ENCODE peak calls at places on chromosomes 6 and 20, in five cellular contexts. R, U, Y, O and S are unnamed samples.

GRCh38 chr20:35619196-35620095 is 3.8 kb downstream of the SPAG4 start:
- DNase-seq in U (peak), R (peak), O (peak), Y (peak), S (peak)

GRCh38 chr6:129317931-129318820 is 391.8 kb downstream of the ARHGAP18 start:
- DNase-seq in R (no peak), U (no peak), O (no peak), Y (no peak), S (no peak)

GRCh38 chr6:39610229-39610628 is 115.0 kb downstream of the KIF6 start:
- DNase-seq in R (no peak), O (no peak), Y (no peak), U (no peak), S (no peak)

GRCh38 chr6:84424956-84425355 is 197.5 kb upstream of the CEP162 start:
- DNase-seq in U (no peak), O (no peak), Y (no peak), R (no peak), S (no peak)

GRCh38 chr6:43579171-43579570 is 3.2 kb downstream of the POLH start:
- DNase-seq in Y (no peak), O (no peak), U (no peak), R (no peak), S (no peak)

GRCh38 chr6:43669050-43669921 is 18.3 kb downstream of the MRPS18A start:
- DNase-seq in O (peak), Y (no peak), R (no peak), U (no peak), S (peak)

GRCh38 chr6:166623318-166623717 is 3.7 kb downstream of the RPS6KA2 start:
- DNase-seq in R (no peak), O (no peak), Y (no peak), U (no peak), S (peak)

GRCh38 chr6:35048631-35049083 is 92.5 kb downstream of the TCP11 start:
- DNase-seq in U (no peak), Y (no peak), R (peak), O (no peak), S (no peak)

GRCh38 chr6:43575105-43575771 is 600 bp downstream of the XPO5 start:
- DNase-seq in R (peak), O (no peak), Y (peak), U (peak), S (peak)

GRCh38 chr6:83443516-83443915 is 12.7 kb upstream of the ME1 start:
- DNase-seq in R (no peak), Y (no peak), O (no peak), U (no peak), S (no peak)

GRCh38 chr20:50336631-50337030 is 146.0 kb downstream of the CEBPB start:
- DNase-seq in O (no peak), R (no peak), U (no peak), Y (no peak), S (no peak)

GRCh38 chr6:17096076-17096475 is 5.8 kb upstream of the STMND1 start:
- DNase-seq in R (no peak), Y (no peak), U (no peak), O (no peak), S (no peak)

GRCh38 chr6:17098007-17098406 is 3.8 kb upstream of the STMND1 start:
- DNase-seq in Y (no peak), U (no peak), R (no peak), O (no peak), S (no peak)

GRCh38 chr6:17096657-17097056 is 5.2 kb upstream of the STMND1 start:
- DNase-seq in Y (no peak), O (no peak), U (no peak), R (no peak), S (no peak)

GRCh38 chr6:17091122-17091521 is 10.7 kb upstream of the STMND1 start:
- DNase-seq in R (no peak), O (no peak), U (no peak), Y (no peak), S (no peak)

DNA sequence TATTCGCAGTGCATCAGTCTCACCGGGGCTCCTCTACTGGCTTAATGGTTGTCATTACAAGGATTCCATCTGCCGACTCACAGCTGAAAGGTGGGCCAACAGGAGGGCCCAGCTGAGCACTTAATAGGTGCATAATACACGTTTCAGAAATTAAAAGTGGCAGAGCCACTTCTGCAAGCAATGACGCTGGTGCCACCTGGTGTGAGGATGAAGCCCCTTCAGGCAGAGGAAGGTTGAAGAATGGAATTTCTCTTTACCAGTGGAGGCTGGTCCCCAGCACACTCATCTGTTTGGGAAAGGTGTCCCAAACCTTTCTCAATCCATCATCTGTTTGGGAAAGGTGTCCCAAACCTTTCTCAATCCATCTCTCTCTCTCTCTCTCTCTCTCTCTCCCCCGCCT is 8.2 kb upstream of the STMND1 start:
- DNase-seq in U (no peak), Y (no peak), O (no peak), R (peak), S (peak)
- TF ChIP-seq CTCF in U (peak), Y (peak), O (no peak), R (peak), S (no peak)

GRCh38 chr20:37913563-37914366 is 10.8 kb downstream of the VSTM2L start:
- DNase-seq in R (no peak), Y (no peak), U (no peak), O (no peak), S (no peak)

GRCh38 chr20:37915800-37916570 is 13.1 kb downstream of the VSTM2L start:
- DNase-seq in Y (no peak), R (peak), O (no peak), U (no peak), S (no peak)

GRCh38 chr20:37914367-37914671 is 11.4 kb downstream of the VSTM2L start:
- DNase-seq in O (no peak), Y (no peak), R (no peak), U (no peak), S (no peak)

GRCh38 chr20:37915434-37915787 is 12.5 kb downstream of the VSTM2L start:
- DNase-seq in U (no peak), O (no peak), R (no peak), Y (no peak), S (no peak)

GRCh38 chr20:37914672-37915433 is 11.9 kb downstream of the VSTM2L start:
- DNase-seq in U (peak), R (peak), O (no peak), Y (peak), S (no peak)
- TF ChIP-seq CTCF in U (no peak), R (no peak), O (no peak), Y (no peak), S (no peak)

DNA sequence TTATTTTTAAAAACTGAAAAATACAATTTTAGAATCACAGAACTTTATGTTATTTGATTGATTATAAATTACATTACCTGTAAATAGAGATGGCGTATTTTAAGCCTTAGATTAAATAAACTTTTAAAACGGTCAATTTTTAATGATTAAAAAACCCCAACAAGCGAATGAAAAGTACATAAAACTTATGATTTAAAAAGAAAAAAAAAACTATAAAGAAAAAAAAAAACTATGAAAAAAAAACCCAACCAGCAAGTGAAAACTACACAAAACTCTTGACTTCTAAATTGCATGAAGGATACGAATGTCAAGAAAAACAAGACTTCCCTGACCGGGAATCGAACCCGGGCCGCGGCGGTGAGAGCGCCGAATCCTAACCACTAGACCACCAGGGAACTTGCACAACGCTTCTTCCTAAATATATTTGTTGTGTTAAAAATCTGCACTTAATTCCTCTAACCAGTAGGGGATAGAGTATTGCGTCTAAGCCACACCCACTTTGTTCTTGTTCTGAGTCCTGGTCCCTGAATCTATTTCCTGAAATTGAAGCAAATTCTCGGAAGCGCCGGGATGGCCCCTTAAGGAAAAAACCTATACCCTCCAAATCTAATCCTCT is 10.7 kb upstream of the NCOA7 start:
- DNase-seq in U (peak), O (peak), Y (peak), R (peak), S (peak)
- TF ChIP-seq CTCF in U (no peak), O (peak), Y (peak), R (no peak), S (no peak)

DNA sequence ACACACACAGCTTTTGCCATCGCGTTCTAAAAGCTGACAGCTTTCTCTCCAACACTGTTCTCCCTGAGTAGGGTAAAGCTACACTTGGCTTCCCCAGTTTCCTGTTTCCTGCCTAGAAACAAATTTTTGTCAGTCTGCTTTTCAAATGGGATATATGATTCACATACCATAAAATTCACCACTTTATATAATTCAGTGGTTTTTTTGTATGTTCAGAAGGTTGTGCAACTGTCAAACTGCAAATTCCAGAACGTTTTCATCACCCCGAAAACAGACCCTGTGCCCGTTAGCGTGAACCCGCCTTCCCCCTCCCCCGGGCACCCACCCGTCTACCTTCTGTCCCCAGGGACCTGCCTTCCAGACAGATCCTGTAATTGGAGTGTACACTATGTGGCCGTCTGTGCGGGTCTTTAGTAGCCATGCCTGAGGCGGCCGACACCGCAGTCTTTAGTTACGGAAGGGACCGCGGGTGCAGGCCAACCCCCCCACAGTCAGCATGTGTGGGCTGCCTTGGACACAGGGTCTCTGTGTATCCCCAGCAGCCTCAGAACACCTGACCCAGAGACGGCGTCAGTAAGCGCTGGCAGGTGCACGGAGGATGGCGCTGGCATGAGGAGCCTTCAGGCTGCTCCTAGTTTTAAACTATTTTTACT is 16.6 kb downstream of the HRH3 start:
- DNase-seq in Y (no peak), U (no peak), O (no peak), R (no peak), S (no peak)
- TF ChIP-seq CTCF in Y (no peak), U (no peak), O (no peak), R (no peak), S (no peak)

DNA sequence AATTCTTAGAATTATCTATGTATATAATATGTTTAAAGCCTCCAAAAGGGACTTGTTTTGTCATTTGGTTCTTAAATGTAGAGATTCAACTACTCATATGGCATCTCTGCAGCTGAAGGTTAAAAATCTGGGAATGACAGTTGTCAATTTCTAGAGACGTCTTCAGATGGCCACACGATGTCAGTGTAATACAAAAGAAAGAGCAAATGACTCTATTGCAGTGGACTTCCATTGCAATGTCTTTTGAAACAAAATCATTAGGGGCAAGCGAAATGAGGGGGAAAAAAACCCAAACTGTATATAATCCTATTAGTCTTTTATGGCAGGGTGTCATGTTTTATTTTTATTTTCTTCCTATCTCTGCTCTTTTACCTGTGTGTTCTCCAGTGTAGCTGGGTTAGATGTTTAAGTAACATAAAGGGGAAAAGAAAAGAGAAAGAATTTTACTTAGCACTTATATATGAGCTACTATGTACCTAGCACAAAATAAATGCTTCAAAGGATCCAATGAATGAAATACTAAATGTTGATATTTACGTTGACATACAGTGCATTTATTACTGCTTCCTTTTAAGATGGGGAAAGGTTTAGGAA is 26.2 kb downstream of the CCN2 start:
- DNase-seq in U (no peak), Y (no peak), R (no peak), O (no peak), S (no peak)
- TF ChIP-seq CTCF in U (no peak), Y (peak), R (peak), O (peak), S (peak)

GRCh38 chr6:11598687-11599086 is 61.1 kb downstream of the TMEM170B start:
- DNase-seq in R (no peak), O (no peak), U (no peak), Y (no peak), S (no peak)

GRCh38 chr6:11592289-11592906 is 54.8 kb downstream of the TMEM170B start:
- DNase-seq in U (no peak), O (no peak), Y (no peak), R (no peak), S (no peak)

GRCh38 chr6:11596640-11597237 is 59.2 kb downstream of the TMEM170B start:
- DNase-seq in U (no peak), R (no peak), Y (no peak), O (no peak), S (no peak)

GRCh38 chr6:11593096-11593495 is 55.5 kb downstream of the TMEM170B start:
- DNase-seq in O (no peak), U (no peak), Y (no peak), R (no peak), S (no peak)

GRCh38 chr6:11595903-11596302 is 58.4 kb downstream of the TMEM170B start:
- DNase-seq in R (no peak), U (peak), O (no peak), Y (no peak), S (no peak)
- TF ChIP-seq CTCF in R (no peak), U (peak), O (no peak), Y (peak), S (no peak)

GRCh38 chr6:11912420-11912819 is 99.7 kb upstream of the HIVEP1 start:
- DNase-seq in Y (no peak), R (no peak), U (no peak), O (no peak), S (no peak)
- TF ChIP-seq CTCF in Y (no peak), R (no peak), U (no peak), O (no peak), S (no peak)

GRCh38 chr6:45377555-45378323 is at the start of gene SUPT3H:
- DNase-seq in R (peak), U (peak), O (peak), Y (peak), S (peak)
- TF ChIP-seq CTCF in R (no peak), U (no peak), O (no peak), Y (peak), S (no peak)